ENCODE peak calls at places on chromosomes 2 and 18, in ten cellular contexts. B, T, C, N, Q, A, W, Z, L and D are unnamed samples.
A peak's percentile ranks its signal among the peaks of the same experiment; 100 is the strongest.

GRCh38 chr2:29518010-29518409 is 402.8 kb downstream of the CLIP4 start:
- DNase-seq in B (no peak), T (no peak), C (no peak), N (no peak), Q (no peak), A (no peak), W (no peak), Z (no peak), L (no peak), D (no peak)

GRCh38 chr18:57352761-57353136 is 392 bp downstream of the ST8SIA3 start:
- DNase-seq in B (peak; percentile 10), T (no peak), C (peak; percentile 65), N (no peak), Q (no peak), A (no peak), W (no peak), Z (no peak), L (no peak), D (peak; percentile 60)

GRCh38 chr2:232940724-232941123 is 70.7 kb downstream of the SNORC start:
- DNase-seq in B (no peak), T (no peak), C (no peak), N (no peak), Q (no peak), A (no peak), W (no peak), Z (no peak), L (no peak), D (no peak)

GRCh38 chr2:172429351-172429968 is 2.1 kb downstream of the ITGA6 start:
- DNase-seq in B (no peak), T (no peak), C (no peak), N (no peak), Q (no peak), A (no peak), W (no peak), Z (no peak), L (no peak), D (no peak)

GRCh38 chr18:52569492-52569891 is 229.5 kb downstream of the DCC start:
- DNase-seq in B (no peak), T (no peak), C (no peak), N (no peak), Q (no peak), A (no peak), W (no peak), Z (no peak), L (no peak), D (no peak)

GRCh38 chr2:14424478-14425390 is 207.8 kb upstream of the LRATD1 start:
- DNase-seq in B (no peak), T (no peak), C (no peak), N (no peak), Q (no peak), A (no peak), W (no peak), Z (no peak), L (no peak), D (no peak)

GRCh38 chr2:11753452-11753885 is 7.0 kb downstream of the LPIN1 start:
- DNase-seq in B (peak; percentile 89), T (peak; percentile 57), C (peak; percentile 91), N (no peak), Q (no peak), A (no peak), W (no peak), Z (no peak), L (no peak), D (no peak)

GRCh38 chr2:144078091-144078490 is 441.8 kb downstream of the ZEB2 start:
- DNase-seq in B (no peak), T (no peak), C (no peak), N (peak; percentile 33), Q (no peak), A (no peak), W (no peak), Z (no peak), L (no peak), D (no peak)

GRCh38 chr2:165293439-165294420 is 54.5 kb downstream of the SCN2A start:
- DNase-seq in B (peak; percentile 96), T (peak; percentile 77), C (peak; percentile 67), N (peak; percentile 97), Q (peak; percentile 47), A (peak; percentile 65), W (peak; percentile 17), Z (peak; percentile 5), L (no peak), D (peak; percentile 43)

GRCh38 chr2:230931556-230932231 is 6.7 kb upstream of the GPR55 start:
- DNase-seq in B (no peak), T (peak; percentile 61), C (no peak), N (no peak), Q (no peak), A (no peak), W (no peak), Z (no peak), L (no peak), D (peak; percentile 47)

GRCh38 chr2:70080597-70081200 is 6.6 kb upstream of the PCBP1 start:
- DNase-seq in B (no peak), T (no peak), C (no peak), N (no peak), Q (no peak), A (no peak), W (no peak), Z (no peak), L (no peak), D (no peak)

GRCh38 chr2:85998071-85998991 is 107.4 kb downstream of the POLR1A start:
- DNase-seq in B (no peak), T (no peak), C (no peak), N (no peak), Q (no peak), A (no peak), W (no peak), Z (no peak), L (no peak), D (no peak)

GRCh38 chr2:37843554-37843953 is 81.5 kb upstream of the RMDN2 start:
- DNase-seq in B (no peak), T (no peak), C (no peak), N (no peak), Q (no peak), A (no peak), W (no peak), Z (no peak), L (no peak), D (peak; percentile 37)

GRCh38 chr2:197804758-197805597 is 585 bp downstream of the PLCL1 start:
- DNase-seq in B (no peak), T (no peak), C (no peak), N (no peak), Q (peak; percentile 27), A (peak; percentile 54), W (no peak), Z (no peak), L (no peak), D (peak; percentile 65)